ENCODE peak calls at places on chromosome 6, in six cellular contexts. B is adrenal gland, L is mucosa of descending colon, Q is uterus, Y is left lung, M is OCI-LY7. C is an unnamed sample. For H3K4me1, the result is how much of the 10 kb centered on the place peaks cover.

GRCh38 chr6:82040405-82041221 is 206.9 kb downstream of the IBTK start:
- DNase-seq in B (peak), Q (peak), L (peak), M (peak), Y (no peak), C (no peak)

GRCh38 chr6:106122306-106122940 is 36.3 kb downstream of the PRDM1 start:
- DNase-seq in M (no peak), L (no peak), B (no peak), Y (no peak), Q (no peak), C (no peak)

GRCh38 chr6:128209771-128210170 is 308.9 kb upstream of the THEMIS start:
- DNase-seq in B (no peak), Y (no peak), M (no peak), L (no peak), Q (no peak), C (no peak)

GRCh38 chr6:131914967-131915751 is 36.0 kb downstream of the CCN2 start:
- DNase-seq in L (peak), Y (no peak), B (peak), Q (peak), M (peak), C (peak)

GRCh38 chr6:150627601-150628012 is 27.9 kb downstream of the PLEKHG1 start:
- DNase-seq in M (no peak), Q (no peak), Y (no peak), B (no peak), L (no peak), C (no peak)

GRCh38 chr6:18379376-18380117 is 7.6 kb upstream of the RNF144B start:
- DNase-seq in B (no peak), L (no peak), Q (no peak), Y (no peak), M (peak), C (no peak)

GRCh38 chr6:125640441-125641150 is 108.8 kb upstream of the HEY2 start:
- DNase-seq in M (no peak), L (no peak), Q (no peak), Y (no peak), B (no peak), C (no peak)

GRCh38 chr6:3001773-3002293 is 2.1 kb downstream of the NQO2 start:
- DNase-seq in L (no peak), Q (no peak), B (peak), Y (no peak), M (peak), C (no peak)

GRCh38 chr6:44701637-44702101 is 314.2 kb downstream of the CDC5L start:
- DNase-seq in L (no peak), Q (no peak), M (no peak), B (no peak), Y (no peak), C (no peak)

GRCh38 chr6:77633993-77634392 is 18.8 kb upstream of the MEI4 start:
- DNase-seq in Y (no peak), M (no peak), B (no peak), L (no peak), Q (no peak), C (no peak)

GRCh38 chr6:4145083-4145482 is 9.7 kb upstream of the ECI2 start:
- DNase-seq in Q (no peak), M (no peak), Y (no peak), L (no peak), B (no peak), C (no peak)

GRCh38 chr6:85404497-85405174 is 45.2 kb upstream of the NT5E start:
- DNase-seq in Q (no peak), B (no peak), L (peak), M (no peak), Y (peak), C (no peak)

GRCh38 chr6:150030611-150031010 is 5.3 kb upstream of the RAET1L start:
- DNase-seq in Y (no peak), B (peak), L (no peak), Q (no peak), M (no peak), C (no peak)

GRCh38 chr6:40390144-40390800 is 196.9 kb downstream of the LRFN2 start:
- DNase-seq in Q (no peak), L (no peak), M (no peak), Y (no peak), B (no peak), C (no peak)

GRCh38 chr6:11815231-11815630 is 36.6 kb upstream of the ADTRP start:
- DNase-seq in L (no peak), M (no peak), Q (no peak), B (no peak), Y (no peak), C (no peak)

GRCh38 chr6:96562886-96563285 is at the start of gene FHL5:
- DNase-seq in M (no peak), Q (no peak), B (no peak), Y (no peak), L (no peak), C (no peak)

GRCh38 chr6:118813795-118814194 is 80.2 kb upstream of the ASF1A start:
- DNase-seq in B (no peak), Q (no peak), L (no peak), M (no peak), Y (no peak), C (no peak)

GRCh38 chr6:26502169-26502568 is 2.1 kb downstream of the BTN1A1 start:
- DNase-seq in L (no peak), Q (no peak), M (peak), Y (no peak), B (no peak), C (no peak)

GRCh38 chr6:87393026-87393622 is 14.6 kb upstream of the CFAP206 start:
- DNase-seq in Q (no peak), B (peak), Y (no peak), M (peak), L (peak), C (no peak)

GRCh38 chr6:132401120-132401940 is at the start of gene MOXD1:
- DNase-seq in Q (peak), L (peak), Y (peak), B (peak), M (no peak), C (peak)

GRCh38 chr6:136383271-136383670 is 93.6 kb upstream of the BCLAF1 start:
- DNase-seq in B (no peak), Y (no peak), L (no peak), Q (no peak), M (no peak), C (no peak)

GRCh38 chr6:82331031-82331773 is 32.4 kb upstream of the TPBG start:
- DNase-seq in B (no peak), Y (no peak), L (no peak), M (no peak), Q (no peak), C (no peak)

GRCh38 chr6:134472046-134472445 is 154.1 kb upstream of the SGK1 start:
- DNase-seq in Q (no peak), B (no peak), Y (no peak), M (no peak), L (no peak), C (no peak)

GRCh38 chr6:53020005-53020744 is 25.1 kb upstream of the GSTA4 start:
- DNase-seq in B (no peak), Q (no peak), M (no peak), L (no peak), Y (no peak), C (no peak)

GRCh38 chr6:51394061-51394460 is 575.4 kb downstream of the TFAP2B start:
- DNase-seq in Q (no peak), Y (no peak), M (no peak), L (no peak), B (no peak), C (no peak)

GRCh38 chr6:54992789-54993188 is 146.2 kb downstream of the FAM83B start:
- DNase-seq in B (no peak), Q (no peak), L (no peak), Y (no peak), M (peak), C (no peak)

DNA sequence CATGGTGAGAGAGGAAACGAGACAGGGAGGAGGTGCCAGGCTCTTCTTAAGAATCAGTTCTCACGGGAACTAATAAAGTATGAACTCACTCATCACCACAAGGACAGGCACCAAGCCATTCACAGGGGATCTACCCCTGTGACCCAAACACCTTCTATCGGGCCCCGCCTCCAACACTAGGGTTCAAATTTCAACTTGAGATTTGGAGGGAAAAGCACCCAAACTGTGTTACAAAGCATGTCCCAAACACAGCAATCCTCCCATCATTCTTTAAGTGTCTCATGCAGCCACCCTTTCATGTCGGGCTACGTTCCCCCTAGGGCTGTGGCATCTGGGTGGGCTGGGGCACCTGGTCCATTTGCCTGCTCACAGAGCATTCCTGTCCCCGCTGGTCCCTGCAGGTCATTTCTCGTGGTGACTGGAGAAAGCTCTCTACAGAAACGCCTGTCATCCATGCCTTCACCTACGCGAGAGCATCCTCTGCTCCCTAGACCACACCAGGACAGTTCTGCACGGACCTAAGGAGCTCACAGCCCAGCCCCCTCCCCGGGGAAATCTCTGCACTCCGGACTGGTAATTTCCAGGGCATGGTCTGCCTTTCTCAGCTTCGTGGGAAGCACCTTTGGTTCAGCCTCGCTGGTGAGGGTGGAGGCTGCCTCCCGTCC is 79.6 kb downstream of the TTLL2 start:
- DNase-seq in B (no peak), Y (no peak), Q (no peak), M (no peak), L (no peak), C (no peak)
- H3K4me1 ChIP-seq in B (under half), Y (under half), Q (under half), M (under half), L (under half), C (under half)

GRCh38 chr6:99613398-99613704 is 6.7 kb downstream of the PRDM13 start:
- DNase-seq in Q (no peak), L (peak), Y (no peak), B (no peak), M (peak), C (no peak)
- TF ChIP-seq CTCF in Q (peak), L (peak), Y (peak), B (peak), M (peak), C (peak)

GRCh38 chr6:157593596-157593995 is 212.6 kb downstream of the ZDHHC14 start:
- DNase-seq in L (no peak), B (peak), Y (no peak), Q (no peak), M (no peak), C (no peak)

GRCh38 chr6:157594292-157594691 is 213.3 kb downstream of the ZDHHC14 start:
- DNase-seq in M (no peak), Y (no peak), Q (no peak), B (no peak), L (no peak), C (no peak)

GRCh38 chr6:157592980-157593379 is 212.0 kb downstream of the ZDHHC14 start:
- DNase-seq in Y (no peak), B (no peak), M (no peak), Q (no peak), L (no peak), C (no peak)

GRCh38 chr6:157595768-157596167 is 214.8 kb downstream of the ZDHHC14 start:
- DNase-seq in B (no peak), L (no peak), Y (no peak), Q (no peak), M (no peak), C (no peak)

DNA sequence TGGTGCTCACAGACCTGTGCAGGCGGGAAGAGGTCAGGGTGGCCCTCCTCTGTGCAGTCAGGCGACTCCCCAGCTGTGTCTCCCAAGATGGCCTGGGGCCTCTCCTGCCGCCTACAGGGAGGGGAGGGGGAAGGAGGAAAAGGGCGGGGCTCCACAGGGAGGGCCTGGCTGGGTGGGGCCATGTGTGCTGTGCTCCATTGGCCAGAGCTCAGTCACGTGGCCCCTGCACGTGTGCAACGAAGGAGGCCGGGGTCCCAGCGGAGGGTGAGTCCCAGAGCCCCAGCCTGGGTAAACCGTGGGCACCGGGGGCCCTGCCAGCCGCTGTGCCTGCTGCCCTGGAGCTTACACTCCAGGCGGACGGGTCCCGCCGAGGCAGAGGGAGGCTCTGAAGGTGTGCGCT is 211.6 kb downstream of the ZDHHC14 start:
- DNase-seq in L (no peak), B (no peak), Y (no peak), M (peak), Q (no peak), C (no peak)
- H3K4me1 ChIP-seq in L (under half), B (under half), Y (under half), M (under half), Q (under half), C (under half)

GRCh38 chr6:145814501-145815350 is at the start of gene FBXO30:
- DNase-seq in L (peak), B (peak), M (peak), Q (peak), Y (peak), C (peak)
- TF ChIP-seq CTCF in L (no peak), B (peak), M (peak), Q (peak), Y (no peak), C (peak)

DNA sequence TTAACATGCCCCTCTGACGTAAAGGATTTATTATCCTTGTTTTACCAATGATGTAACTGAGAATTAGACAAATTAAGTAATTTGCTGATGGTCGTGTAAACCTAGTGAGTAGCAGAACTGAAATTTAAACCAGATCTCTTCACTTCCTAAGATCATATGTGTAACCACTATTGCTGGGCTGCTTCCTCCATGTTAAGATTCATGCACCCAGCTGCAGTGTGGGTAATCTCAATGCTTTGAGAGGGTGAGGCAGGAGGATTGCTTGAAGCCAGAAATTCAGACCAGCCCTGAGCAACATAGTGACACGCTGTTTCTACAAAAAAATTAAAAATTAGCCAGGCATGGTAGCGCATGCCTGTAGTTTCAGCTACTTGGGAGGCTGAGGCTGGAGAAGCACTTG is 97.9 kb downstream of the L3MBTL3 start:
- DNase-seq in L (no peak), Q (no peak), Y (no peak), B (no peak), M (peak), C (no peak)
- H3K4me1 ChIP-seq in L (under half), Q (under half), Y (under half), B (under half), M (half or more), C (under half)

DNA sequence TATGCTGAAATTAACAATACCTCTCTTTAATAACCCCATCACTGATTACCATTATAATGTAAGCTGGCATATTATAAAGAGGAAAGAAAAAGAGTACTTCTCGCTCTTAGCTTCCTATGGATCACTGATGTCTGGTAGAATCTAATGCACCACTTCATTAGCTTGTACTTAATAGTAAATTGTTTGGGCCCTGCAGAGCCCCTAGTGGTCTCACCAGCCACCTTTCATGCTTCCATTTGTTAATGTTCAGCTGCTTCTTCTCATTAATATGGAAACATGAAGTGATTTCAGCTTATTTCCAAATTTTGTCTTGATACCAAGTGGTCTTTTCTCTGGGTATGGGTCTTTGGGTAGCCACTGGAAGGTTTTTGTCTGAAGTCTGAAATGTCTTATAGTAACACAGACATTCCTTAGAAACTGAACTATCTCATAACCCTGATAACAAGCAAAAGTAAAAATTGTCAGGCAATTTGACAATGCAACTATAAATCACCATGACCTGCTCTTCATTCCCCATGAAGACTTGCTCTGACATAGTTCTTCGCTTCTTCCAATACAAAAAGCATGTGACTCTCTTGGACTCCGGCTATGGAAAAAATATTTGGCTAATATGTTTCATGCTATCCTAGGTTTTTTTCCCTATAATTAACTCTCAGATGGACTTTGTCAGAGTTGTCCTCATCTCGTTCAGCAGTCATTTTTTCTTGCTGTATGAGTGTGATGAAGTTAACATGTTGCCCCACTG is 395.8 kb upstream of the MARCKS start:
- DNase-seq in Q (no peak), M (no peak), Y (no peak), L (no peak), B (no peak), C (no peak)
- TF ChIP-seq CTCF in Q (no peak), M (peak), Y (no peak), L (no peak), B (no peak), C (peak)

GRCh38 chr6:33143113-33143760 is 49.0 kb downstream of the COL11A2 start:
- DNase-seq in L (no peak), M (no peak), B (no peak), Y (no peak), Q (no peak), C (no peak)

GRCh38 chr6:33142501-33142900 is 49.8 kb downstream of the COL11A2 start:
- DNase-seq in B (no peak), M (no peak), Y (no peak), Q (no peak), L (no peak), C (no peak)

GRCh38 chr6:33144373-33144772 is 47.9 kb downstream of the COL11A2 start:
- DNase-seq in L (peak), Q (no peak), M (no peak), B (no peak), Y (no peak), C (no peak)

GRCh38 chr6:33151050-33151449 is 41.2 kb downstream of the COL11A2 start:
- DNase-seq in B (no peak), Y (no peak), Q (no peak), M (no peak), L (no peak), C (no peak)

DNA sequence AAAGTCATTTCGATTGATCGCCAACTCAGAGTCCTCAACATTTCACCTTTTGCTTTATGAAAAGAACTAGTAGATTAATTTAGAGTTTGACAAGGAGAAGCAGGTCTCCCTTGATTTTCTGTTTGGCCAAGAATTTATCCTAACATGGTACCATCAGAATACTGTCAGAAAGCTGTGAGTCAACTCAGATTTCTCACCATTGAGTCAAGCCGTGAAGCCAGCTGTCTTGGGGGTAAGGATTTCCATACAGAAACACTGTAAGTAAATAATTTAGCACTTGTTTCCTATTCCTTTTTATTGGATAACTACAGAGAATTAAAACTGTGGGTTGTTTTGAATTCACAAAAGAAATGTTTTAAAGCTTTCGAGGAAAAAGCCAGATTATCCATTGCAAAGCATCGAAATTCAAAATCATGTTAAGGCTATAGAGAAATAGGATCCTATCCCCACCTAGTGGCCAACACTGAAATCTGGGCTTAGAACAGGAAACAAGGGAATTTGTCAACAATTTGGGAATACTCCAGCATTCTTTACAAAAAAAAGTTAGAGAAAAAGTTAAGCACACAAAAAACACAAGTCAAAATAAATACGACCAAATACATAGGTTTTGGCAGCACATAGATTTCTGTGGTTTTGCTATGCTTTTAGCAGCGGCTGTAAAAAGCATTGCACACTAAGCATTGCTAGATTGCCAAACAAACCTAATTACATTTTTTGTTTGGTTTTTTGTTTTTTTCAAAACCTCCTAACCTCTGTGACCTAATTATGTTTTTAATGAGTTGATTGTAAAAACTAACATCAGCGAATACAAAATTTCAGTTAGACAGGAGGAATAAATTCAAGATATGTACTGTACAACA is 44.2 kb downstream of the COL11A2 start:
- DNase-seq in B (peak), L (peak), Q (no peak), Y (no peak), M (peak), C (no peak)
- H3K4me1 ChIP-seq in B (under half), L (under half), Q (under half), Y (under half), M (under half), C (under half)

GRCh38 chr6:112043032-112044007 is 10.6 kb upstream of the CCN6 start:
- DNase-seq in L (peak), B (peak), Q (peak), M (peak), Y (peak), C (peak)
- TF ChIP-seq CTCF in L (peak), B (peak), Q (peak), M (peak), Y (peak), C (peak)

DNA sequence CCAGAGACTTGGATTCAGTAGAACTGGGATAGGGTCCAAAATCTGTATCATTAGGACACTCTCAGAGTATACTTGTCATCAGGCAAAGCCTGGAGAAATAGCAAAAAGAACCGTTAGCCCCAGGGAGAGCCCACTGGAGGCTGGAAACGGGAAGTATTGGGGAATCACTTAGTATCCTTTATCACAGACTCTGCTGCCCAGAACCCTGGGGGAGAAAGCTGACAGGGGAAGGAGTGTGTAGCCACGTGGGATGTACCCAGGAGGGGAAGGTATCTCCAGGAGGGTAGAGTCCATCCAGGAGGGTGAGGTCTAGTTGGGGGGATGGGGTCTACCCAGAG is 107.2 kb downstream of the LY86 start:
- DNase-seq in B (no peak), L (no peak), Y (no peak), M (no peak), Q (no peak), C (no peak)
- H3K4me1 ChIP-seq in B (under half), L (half or more), Y (under half), M (under half), Q (under half), C (half or more)